ENCODE peak calls at places on chromosome 14, in nine cellular contexts. I is glutamatergic neuron; H is NCI-H1930; L is HT1080; Q is mesenteric fat pad; V is stimulated activated CD8-positive, alpha-beta memory T cell treated with anti-CD3 and anti-CD28 coated beads, Interleukin-4, amount 100 ng/mL, for 24 hours; E is non-pigmented ciliary epithelial cell; F is activated gamma-delta T cell; K is EH. U is an unnamed sample.

GRCh38 chr14:50786821-50787464 is 44.0 kb downstream of the NIN start:
- DNase-seq in I (no peak), H (no peak), V (no peak), F (no peak), L (no peak), Q (no peak), E (no peak), K (no peak), U (no peak)

GRCh38 chr14:90651405-90651804 is 164.8 kb downstream of the TTC7B start:
- DNase-seq in I (no peak), E (no peak), K (no peak), L (no peak), H (no peak), V (no peak), F (no peak), Q (no peak), U (no peak)

GRCh38 chr14:79730911-79731310 is 480.4 kb downstream of the DIO2 start:
- DNase-seq in I (no peak), L (peak; percentile 75), H (no peak), E (peak; percentile 59), F (no peak), V (no peak), Q (no peak), K (peak; percentile 15), U (peak; percentile 6)

GRCh38 chr14:61696753-61697318 is 1.5 kb downstream of the HIF1A start:
- DNase-seq in K (peak; percentile 37), F (no peak), Q (no peak), L (peak; percentile 32), E (no peak), H (no peak), V (no peak), I (no peak), U (no peak)

GRCh38 chr14:25014440-25014839 is 35.5 kb downstream of the STXBP6 start:
- DNase-seq in H (no peak), I (no peak), F (no peak), K (no peak), E (no peak), V (no peak), L (no peak), Q (no peak), U (no peak)

GRCh38 chr14:69713127-69713800 is 53.7 kb upstream of the SRSF5 start:
- DNase-seq in E (no peak), L (no peak), H (peak; percentile 46), Q (no peak), I (no peak), F (no peak), V (no peak), K (no peak), U (no peak)

GRCh38 chr14:23185046-23185445 is 1.6 kb upstream of the SLC7A8 start:
- DNase-seq in K (peak; percentile 54), E (no peak), Q (no peak), V (no peak), L (peak; percentile 45), H (no peak), F (no peak), I (no peak), U (peak; percentile 53)

GRCh38 chr14:50225067-50225973 is 6.1 kb downstream of the SOS2 start:
- DNase-seq in K (peak; percentile 96), V (no peak), Q (no peak), F (no peak), E (peak; percentile 75), I (no peak), L (peak; percentile 4), H (no peak), U (peak; percentile 44)

GRCh38 chr14:96616168-96616681 is 114.0 kb downstream of the PAPOLA start:
- DNase-seq in I (no peak), E (no peak), F (no peak), K (no peak), L (no peak), H (no peak), Q (no peak), V (no peak), U (no peak)

GRCh38 chr14:33463731-33464130 is 487.1 kb downstream of the EGLN3 start:
- DNase-seq in Q (no peak), K (no peak), L (no peak), V (no peak), H (no peak), F (no peak), E (no peak), I (no peak), U (no peak)

GRCh38 chr14:68771631-68772030 is 21.2 kb downstream of the ZFP36L1 start:
- DNase-seq in Q (no peak), V (no peak), F (no peak), K (no peak), I (peak; percentile 3), E (no peak), H (no peak), L (no peak), U (no peak)

GRCh38 chr14:30521899-30522736 is 36.8 kb upstream of the G2E3 start:
- DNase-seq in H (no peak), E (no peak), V (no peak), F (no peak), I (no peak), L (peak; percentile 7), Q (no peak), K (peak; percentile 39), U (peak; percentile 17)

GRCh38 chr14:83356080-83356479 is 1822.4 kb upstream of the SEL1L start:
- DNase-seq in E (no peak), K (no peak), L (no peak), Q (no peak), V (no peak), I (no peak), F (no peak), H (no peak), U (no peak)